ENCODE peak calls at places on chromosomes 6 and 20, in nine cellular contexts. U, K, T, D, O, L, B, N and G are unnamed samples. For H3K27me3 and H3K4me1, the result is how much of the 10 kb centered on the place peaks cover.

GRCh38 chr6:119814609-119815400 is 465.2 kb upstream of the MAN1A1 start:
- DNase-seq in U (no peak), K (peak), T (no peak), D (no peak), O (no peak), L (no peak), B (no peak), N (no peak), G (no peak)

GRCh38 chr20:36144336-36144735 is 10.2 kb upstream of the EPB41L1 start:
- DNase-seq in U (no peak), K (no peak), T (no peak), D (no peak), O (no peak), L (no peak), B (no peak), N (no peak), G (no peak)

GRCh38 chr6:3592371-3592941 is 135.6 kb upstream of the SLC22A23 start:
- DNase-seq in U (no peak), K (no peak), T (peak), D (no peak), O (no peak), L (peak), B (no peak), N (no peak), G (no peak)

GRCh38 chr6:195861-196360 is 96.4 kb upstream of the DUSP22 start:
- DNase-seq in U (peak), K (no peak), T (peak), D (no peak), O (no peak), L (peak), B (no peak), N (peak), G (no peak)

GRCh38 chr6:153312633-153313032 is 181.6 kb upstream of the RGS17 start:
- DNase-seq in U (peak), K (peak), T (peak), D (peak), O (peak), L (peak), B (no peak), N (peak), G (no peak)

GRCh38 chr6:103534814-103535213 is 1324.9 kb downstream of the HACE1 start:
- DNase-seq in U (no peak), K (peak), T (no peak), D (no peak), O (no peak), L (no peak), B (no peak), N (no peak), G (no peak)

GRCh38 chr20:31570735-31571617 is 34.1 kb upstream of the ID1 start:
- DNase-seq in U (no peak), K (no peak), T (no peak), D (no peak), O (no peak), L (peak), B (no peak), N (no peak), G (no peak)

GRCh38 chr6:166533205-166533824 is 53.2 kb downstream of the RAMACL start:
- DNase-seq in U (no peak), K (no peak), T (no peak), D (no peak), O (no peak), L (no peak), B (no peak), N (no peak), G (no peak)

GRCh38 chr20:8043687-8044278 is 24.2 kb upstream of the TMX4 start:
- DNase-seq in U (no peak), K (peak), T (peak), D (no peak), O (peak), L (peak), B (peak), N (no peak), G (peak)

DNA sequence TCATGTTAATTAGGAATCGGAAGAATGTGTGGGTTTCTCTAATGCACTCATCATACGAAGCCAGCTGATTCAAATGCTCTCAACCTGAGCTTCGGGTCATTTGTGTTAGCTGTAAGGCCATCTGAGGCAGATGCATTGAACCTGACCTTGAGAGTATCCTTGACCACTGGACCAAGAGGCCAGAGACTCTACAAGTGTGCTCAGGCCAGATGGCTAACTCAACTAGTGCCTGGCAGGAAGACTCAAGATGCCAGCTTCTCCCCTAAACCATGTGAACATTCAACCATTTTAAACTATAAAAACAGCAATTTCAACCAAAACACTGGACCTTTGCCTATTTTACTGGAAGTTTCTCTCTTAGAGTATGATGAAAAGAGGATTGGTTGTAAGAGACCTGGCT is 168.6 kb upstream of the CDH4 start:
- DNase-seq in U (no peak), K (no peak), T (no peak), D (no peak), O (no peak), L (no peak), B (no peak), N (no peak), G (no peak)
- H3K27me3 ChIP-seq in U (half or more), K (under half), T (under half), D (under half), O (under half), L (under half), B (under half), N (under half), G (under half)

GRCh38 chr6:42533794-42534193 is 30.0 kb upstream of the UBR2 start:
- DNase-seq in U (no peak), K (no peak), T (no peak), D (no peak), O (no peak), L (no peak), B (no peak), N (no peak), G (no peak)
- H3K4me1 ChIP-seq in U (under half), K (under half), T (under half), D (under half), O (under half), L (under half), B (under half), N (under half), G (under half)

DNA sequence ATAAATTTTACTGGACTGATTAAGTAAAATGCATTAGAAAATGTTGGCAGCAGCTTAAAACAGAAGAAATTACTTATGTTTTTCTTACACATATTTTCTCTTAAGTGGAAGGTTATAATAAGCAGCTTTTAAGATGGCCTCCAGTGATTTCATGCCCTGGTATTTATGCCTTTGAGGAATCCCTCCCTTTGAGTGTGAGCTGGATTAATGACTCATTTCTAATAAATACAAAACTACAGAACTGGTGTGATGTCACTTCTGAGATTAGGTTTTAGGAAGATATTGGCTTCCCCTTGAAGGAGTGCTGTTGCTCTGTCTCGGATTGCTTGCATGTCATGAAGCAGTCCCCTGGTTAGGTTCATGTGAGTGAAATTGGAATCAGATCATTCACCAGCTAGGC is 143.2 kb upstream of the EPHA7 start:
- DNase-seq in U (no peak), K (no peak), T (peak), D (no peak), O (no peak), L (no peak), B (no peak), N (no peak), G (no peak)
- H3K4me3 ChIP-seq in U (no peak), K (no peak), T (no peak), D (no peak), O (no peak), L (no peak), B (no peak), N (no peak), G (no peak)

DNA sequence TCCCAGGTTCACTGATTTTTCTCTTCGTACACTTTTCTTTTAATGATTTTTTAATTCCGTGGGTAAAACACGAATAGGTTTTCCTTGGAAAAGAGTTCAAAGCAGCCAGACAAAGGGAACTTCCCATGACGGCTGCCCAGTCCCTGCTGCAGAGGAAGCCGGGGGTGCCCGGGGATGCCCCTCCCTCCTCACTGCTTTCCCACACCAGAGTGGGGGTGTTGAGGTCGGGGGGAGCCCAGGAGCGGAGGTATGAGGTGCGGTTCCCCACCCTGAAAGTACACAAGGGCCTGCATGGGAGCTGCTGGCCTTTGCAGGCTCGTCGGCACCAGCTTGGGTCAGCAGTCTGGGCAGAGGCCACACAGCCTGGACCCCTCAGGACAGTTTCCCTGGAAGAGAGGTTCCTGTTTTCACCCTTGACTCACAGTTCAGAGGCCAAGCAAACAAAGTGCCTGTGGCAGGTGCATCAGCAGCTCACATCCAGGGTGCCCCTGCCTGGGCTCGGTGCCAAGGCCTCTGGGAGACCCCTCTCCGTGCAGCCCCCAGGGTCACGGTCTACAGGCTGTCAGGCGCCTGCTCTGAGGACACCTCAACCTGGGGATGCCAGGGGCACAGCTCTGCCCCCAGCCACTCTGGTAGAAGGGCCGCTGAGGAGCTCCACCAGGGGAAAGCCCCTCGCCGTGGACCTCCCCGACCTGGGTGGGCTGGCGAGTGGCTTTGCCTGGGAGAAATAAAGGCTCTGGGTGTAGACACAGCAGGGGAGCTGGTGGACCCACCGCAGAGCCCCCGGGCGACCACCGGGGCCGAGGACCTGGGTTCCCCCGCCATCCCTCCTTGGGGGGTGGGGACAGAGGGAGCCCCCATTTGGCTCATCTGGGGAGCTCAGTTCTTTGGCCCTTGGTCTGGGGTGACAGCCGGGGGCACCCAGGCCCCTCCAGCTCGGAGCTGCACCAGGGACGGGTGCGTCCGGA is 15.4 kb upstream of the CHRNA4 start:
- DNase-seq in U (no peak), K (no peak), T (no peak), D (peak), O (no peak), L (no peak), B (no peak), N (no peak), G (no peak)
- H3K27me3 ChIP-seq in U (half or more), K (under half), T (under half), D (half or more), O (under half), L (under half), B (under half), N (under half), G (under half)

DNA sequence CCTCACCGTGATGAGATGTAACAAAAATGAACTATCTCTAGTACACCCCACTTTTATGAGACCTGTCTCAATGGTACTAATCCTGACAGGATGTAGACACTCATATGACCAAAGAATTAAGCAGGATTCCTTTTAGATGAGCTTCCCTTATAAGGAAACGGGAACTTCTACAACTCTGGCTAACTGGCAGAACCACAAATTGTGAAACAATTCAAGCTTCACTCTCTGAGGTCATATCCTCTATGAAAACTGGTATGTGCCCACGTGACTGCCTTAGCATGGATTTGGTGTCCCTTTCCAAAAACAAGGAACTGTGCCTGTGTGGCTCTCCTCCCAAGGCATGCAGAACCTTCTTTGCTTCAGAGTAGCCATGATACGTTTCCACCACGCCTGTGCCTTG is 14.1 kb upstream of the CPNE5 start:
- DNase-seq in U (no peak), K (no peak), T (peak), D (no peak), O (no peak), L (peak), B (no peak), N (no peak), G (no peak)
- H3K4me1 ChIP-seq in U (half or more), K (under half), T (under half), D (under half), O (under half), L (under half), B (under half), N (under half), G (under half)

GRCh38 chr20:21714297-21715192 is 9.1 kb downstream of the PAX1 start:
- DNase-seq in U (no peak), K (peak), T (no peak), D (peak), O (no peak), L (no peak), B (no peak), N (no peak), G (no peak)
- H3K4me3 ChIP-seq in U (no peak), K (peak), T (no peak), D (no peak), O (no peak), L (no peak), B (no peak), N (peak), G (peak)

GRCh38 chr20:44746367-44747165 is 901 bp downstream of the KCNK15 start:
- DNase-seq in U (no peak), K (peak), T (no peak), D (no peak), O (no peak), L (peak), B (no peak), N (no peak), G (no peak)
- H3K27me3 ChIP-seq in U (under half), K (under half), T (under half), D (under half), O (under half), L (under half), B (half or more), N (under half), G (under half)